ENCODE peak calls at places on chromosome 14, in six cellular contexts. V, O, U, M, T and W are unnamed samples.
A peak's percentile ranks its signal among the peaks of the same experiment; 100 is the strongest.

GRCh38 chr14:26163761-26164160 is 434.1 kb downstream of the NOVA1 start:
- DNase-seq in T (no peak), U (peak; percentile 37), V (peak; percentile 40), M (no peak), O (no peak), W (no peak)

GRCh38 chr14:100199240-100199860 is 39.6 kb upstream of the YY1 start:
- DNase-seq in O (no peak), T (no peak), M (no peak), V (no peak), U (no peak), W (no peak)

GRCh38 chr14:91511014-91511466 is 930 bp upstream of the PPP4R3A start:
- DNase-seq in M (no peak), V (no peak), O (no peak), T (no peak), U (peak; percentile 15), W (no peak)

GRCh38 chr14:79534703-79535353 is 676.5 kb downstream of the DIO2 start:
- DNase-seq in T (no peak), M (no peak), V (no peak), U (no peak), O (no peak), W (no peak)

GRCh38 chr14:20329355-20329754 is 3.7 kb downstream of the CCNB1IP1 start:
- DNase-seq in V (no peak), O (no peak), T (no peak), M (no peak), U (no peak), W (no peak)

GRCh38 chr14:89849931-89850330 is 104.6 kb downstream of the EFCAB11 start:
- DNase-seq in M (no peak), O (no peak), V (no peak), T (no peak), U (no peak), W (no peak)

GRCh38 chr14:22163051-22163450 is 426.0 kb downstream of the DAD1 start:
- DNase-seq in U (no peak), T (no peak), O (no peak), V (no peak), M (no peak), W (no peak)

GRCh38 chr14:92513204-92513965 is at the start of gene RIN3:
- DNase-seq in U (peak; percentile 23), M (no peak), O (peak; percentile 36), T (peak; percentile 87), V (no peak), W (peak; percentile 64)

GRCh38 chr14:68772761-68773381 is 20.0 kb downstream of the ZFP36L1 start:
- DNase-seq in V (no peak), T (no peak), O (no peak), M (no peak), U (no peak), W (no peak)

GRCh38 chr14:98956181-98956580 is 315.8 kb downstream of the BCL11B start:
- DNase-seq in U (no peak), T (no peak), O (no peak), M (no peak), V (no peak), W (no peak)